ENCODE peak calls at places on chromosomes 5 and 9, in four cellular contexts. One of them, this sample, is unnamed.

GRCh38 chr9:73038089-73038509 is 85.2 kb upstream of the ALDH1A1 start:
- DNase-seq in body of pancreas: no peak
- DNase-seq in lower leg skin: no peak
- DNase-seq in ovary: no peak
- DNase-seq in this sample: no peak

GRCh38 chr9:93121316-93122241 is 12.5 kb downstream of the NINJ1 start:
- DNase-seq in ovary: peak; percentile 17
- DNase-seq in lower leg skin: no peak
- DNase-seq in body of pancreas: peak; percentile 5
- DNase-seq in this sample: no peak

GRCh38 chr5:168433982-168434381 is 52.3 kb upstream of the RARS1 start:
- DNase-seq in body of pancreas: no peak
- DNase-seq in ovary: no peak
- DNase-seq in lower leg skin: no peak
- DNase-seq in this sample: no peak

GRCh38 chr5:136249678-136250266 is 56.8 kb upstream of the SMIM32 start:
- DNase-seq in body of pancreas: peak; percentile 79
- DNase-seq in lower leg skin: peak; percentile 17
- DNase-seq in ovary: no peak
- DNase-seq in this sample: peak; percentile 37

GRCh38 chr5:168808217-168808616 is 229.0 kb upstream of the PANK3 start:
- DNase-seq in lower leg skin: no peak
- DNase-seq in body of pancreas: no peak
- DNase-seq in ovary: no peak
- DNase-seq in this sample: no peak

GRCh38 chr5:76608833-76609232 is 14.4 kb downstream of the F2RL2 start:
- DNase-seq in lower leg skin: no peak
- DNase-seq in ovary: no peak
- DNase-seq in body of pancreas: no peak
- DNase-seq in this sample: peak; percentile 62

GRCh38 chr9:124264812-124265211 is 7.1 kb downstream of the NEK6 start:
- DNase-seq in body of pancreas: no peak
- DNase-seq in ovary: no peak
- DNase-seq in lower leg skin: no peak
- DNase-seq in this sample: no peak

GRCh38 chr9:2676466-2676865 is 40.8 kb upstream of the KCNV2 start:
- DNase-seq in body of pancreas: peak; percentile 45
- DNase-seq in ovary: no peak
- DNase-seq in lower leg skin: no peak
- DNase-seq in this sample: no peak

GRCh38 chr9:72914750-72915149 is 38.1 kb downstream of the ALDH1A1 start:
- DNase-seq in body of pancreas: no peak
- DNase-seq in ovary: no peak
- DNase-seq in lower leg skin: no peak
- DNase-seq in this sample: no peak

GRCh38 chr9:81787747-81788632 is 98.6 kb upstream of the TLE1 start:
- DNase-seq in lower leg skin: no peak
- DNase-seq in body of pancreas: peak; percentile 13
- DNase-seq in ovary: peak; percentile 20
- DNase-seq in this sample: peak; percentile 87

GRCh38 chr5:163565931-163566608 is 60.7 kb downstream of the MAT2B start:
- DNase-seq in ovary: no peak
- DNase-seq in body of pancreas: peak; percentile 47
- DNase-seq in lower leg skin: no peak
- DNase-seq in this sample: no peak

GRCh38 chr5:88938488-88938887 is 55.5 kb upstream of the MEF2C start:
- DNase-seq in ovary: no peak
- DNase-seq in body of pancreas: no peak
- DNase-seq in lower leg skin: no peak
- DNase-seq in this sample: no peak
- TF ChIP-seq POLR2A in ovary: no peak
- TF ChIP-seq POLR2A in body of pancreas: no peak
- TF ChIP-seq POLR2A in lower leg skin: no peak
- TF ChIP-seq POLR2A in this sample: no peak

DNA sequence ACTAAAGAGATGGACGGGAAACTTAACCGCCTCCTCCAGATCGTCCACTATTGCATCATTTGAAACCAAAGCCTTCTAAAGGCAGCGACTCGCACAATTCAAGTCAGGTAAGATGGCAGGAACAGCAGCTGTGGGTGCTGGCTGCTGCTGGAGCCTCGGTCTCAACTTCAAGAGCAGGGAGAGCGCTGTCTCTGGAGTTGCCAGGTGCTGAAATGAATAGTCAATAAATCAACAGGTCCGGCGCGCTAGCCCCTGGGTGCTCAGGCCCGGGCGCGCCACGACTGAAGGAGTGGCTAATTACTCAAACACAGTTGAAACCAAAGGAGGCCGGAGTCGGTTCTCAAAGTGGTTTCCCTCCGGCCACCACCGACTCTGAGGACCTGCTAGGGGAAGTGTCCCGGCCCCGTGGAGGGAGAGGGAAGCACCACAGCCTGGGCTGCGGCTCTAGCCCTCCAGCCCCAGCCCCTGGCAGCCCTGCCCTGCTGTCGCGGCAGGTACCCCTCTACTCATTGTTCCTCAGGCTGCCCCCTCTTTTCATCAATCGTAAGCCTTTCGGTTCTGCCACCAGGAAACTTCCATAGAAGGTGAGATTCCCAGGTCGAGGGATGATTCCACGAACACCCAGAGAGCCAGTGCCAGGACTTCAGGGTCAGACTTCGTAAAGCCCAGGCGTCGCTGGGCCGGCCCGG is 804 bp downstream of the TTC39B start:
- DNase-seq in lower leg skin: peak; percentile 70
- DNase-seq in body of pancreas: peak; percentile 89
- DNase-seq in ovary: peak; percentile 59
- DNase-seq in this sample: peak; percentile 25
- TF ChIP-seq POLR2A in lower leg skin: no peak
- TF ChIP-seq POLR2A in body of pancreas: peak; percentile 48
- TF ChIP-seq POLR2A in ovary: peak; percentile 7
- TF ChIP-seq POLR2A in this sample: no peak

GRCh38 chr9:137138701-137139467 is at the start of gene GRIN1:
- DNase-seq in ovary: peak; percentile 32
- DNase-seq in body of pancreas: peak; percentile 64
- DNase-seq in lower leg skin: no peak
- DNase-seq in this sample: peak; percentile 64

GRCh38 chr9:137139468-137140150 is 655 bp downstream of the GRIN1 start:
- DNase-seq in lower leg skin: no peak
- DNase-seq in ovary: no peak
- DNase-seq in body of pancreas: no peak
- DNase-seq in this sample: no peak

GRCh38 chr9:137136926-137137607 is 1.9 kb upstream of the GRIN1 start:
- DNase-seq in ovary: no peak
- DNase-seq in body of pancreas: no peak
- DNase-seq in lower leg skin: no peak
- DNase-seq in this sample: no peak

GRCh38 chr9:137136261-137136925 is 2.6 kb upstream of the GRIN1 start:
- DNase-seq in lower leg skin: no peak
- DNase-seq in ovary: no peak
- DNase-seq in body of pancreas: no peak
- DNase-seq in this sample: peak; percentile 41

GRCh38 chr9:137138058-137138697 is 776 bp upstream of the GRIN1 start:
- DNase-seq in ovary: no peak
- DNase-seq in body of pancreas: no peak
- DNase-seq in lower leg skin: no peak
- DNase-seq in this sample: peak; percentile 24
- TF ChIP-seq POLR2A in ovary: no peak
- TF ChIP-seq POLR2A in body of pancreas: no peak
- TF ChIP-seq POLR2A in lower leg skin: no peak
- TF ChIP-seq POLR2A in this sample: no peak

DNA sequence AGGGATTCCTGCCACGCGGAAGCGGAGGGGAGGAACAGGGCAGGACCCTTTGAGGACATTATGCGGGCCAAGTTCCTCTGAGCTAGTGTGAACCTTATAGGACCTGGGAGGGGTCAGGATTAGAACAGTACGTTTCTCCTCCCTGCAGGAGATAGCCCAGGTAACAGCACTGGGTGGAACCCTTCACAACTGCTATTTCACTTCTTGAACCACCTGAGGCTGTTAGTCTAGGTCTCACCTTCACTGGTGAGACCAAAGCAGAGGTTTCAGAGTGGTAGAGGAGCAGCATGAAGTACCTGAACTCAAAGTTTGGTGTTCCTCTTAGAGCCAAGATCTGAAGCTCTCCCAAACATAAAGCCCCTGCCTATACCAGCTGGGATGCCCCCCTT is 832 bp downstream of the EIF4EBP3 start:
- DNase-seq in lower leg skin: no peak
- DNase-seq in ovary: no peak
- DNase-seq in body of pancreas: no peak
- DNase-seq in this sample: no peak
- TF ChIP-seq POLR2A in lower leg skin: no peak
- TF ChIP-seq POLR2A in ovary: no peak
- TF ChIP-seq POLR2A in body of pancreas: no peak
- TF ChIP-seq POLR2A in this sample: no peak

GRCh38 chr9:37485389-37486255 is at the start of gene POLR1E:
- DNase-seq in body of pancreas: peak; percentile 99
- DNase-seq in ovary: peak; percentile 93
- DNase-seq in lower leg skin: peak; percentile 93
- DNase-seq in this sample: peak; percentile 95

GRCh38 chr9:37486256-37486615 is 488 bp downstream of the POLR1E start:
- DNase-seq in ovary: no peak
- DNase-seq in lower leg skin: no peak
- DNase-seq in body of pancreas: no peak
- DNase-seq in this sample: no peak

GRCh38 chr9:37491939-37492338 is 6.2 kb downstream of the POLR1E start:
- DNase-seq in ovary: no peak
- DNase-seq in lower leg skin: no peak
- DNase-seq in body of pancreas: no peak
- DNase-seq in this sample: no peak

GRCh38 chr9:37486616-37487544 is 1.1 kb downstream of the POLR1E start:
- DNase-seq in ovary: peak; percentile 48
- DNase-seq in body of pancreas: peak; percentile 44
- DNase-seq in lower leg skin: no peak
- DNase-seq in this sample: peak; percentile 30
- TF ChIP-seq POLR2A in ovary: no peak
- TF ChIP-seq POLR2A in body of pancreas: no peak
- TF ChIP-seq POLR2A in lower leg skin: no peak
- TF ChIP-seq POLR2A in this sample: no peak

GRCh38 chr5:80487829-80488708 is at the start of gene FAM151B:
- DNase-seq in lower leg skin: peak; percentile 63
- DNase-seq in body of pancreas: peak; percentile 97
- DNase-seq in ovary: peak; percentile 74
- DNase-seq in this sample: peak; percentile 61
- TF ChIP-seq POLR2A in lower leg skin: no peak
- TF ChIP-seq POLR2A in body of pancreas: peak; percentile 87
- TF ChIP-seq POLR2A in ovary: no peak
- TF ChIP-seq POLR2A in this sample: no peak

GRCh38 chr5:96590796-96591195 is 71.4 kb upstream of the CAST start:
- DNase-seq in body of pancreas: no peak
- DNase-seq in lower leg skin: no peak
- DNase-seq in ovary: no peak
- DNase-seq in this sample: no peak
- TF ChIP-seq POLR2A in body of pancreas: no peak
- TF ChIP-seq POLR2A in lower leg skin: no peak
- TF ChIP-seq POLR2A in ovary: no peak
- TF ChIP-seq POLR2A in this sample: no peak

GRCh38 chr5:138504799-138505198 is 38.2 kb downstream of the ETF1 start:
- DNase-seq in lower leg skin: peak; percentile 58
- DNase-seq in ovary: no peak
- DNase-seq in body of pancreas: peak; percentile 52
- DNase-seq in this sample: no peak
- TF ChIP-seq POLR2A in lower leg skin: no peak
- TF ChIP-seq POLR2A in ovary: no peak
- TF ChIP-seq POLR2A in body of pancreas: no peak
- TF ChIP-seq POLR2A in this sample: no peak

DNA sequence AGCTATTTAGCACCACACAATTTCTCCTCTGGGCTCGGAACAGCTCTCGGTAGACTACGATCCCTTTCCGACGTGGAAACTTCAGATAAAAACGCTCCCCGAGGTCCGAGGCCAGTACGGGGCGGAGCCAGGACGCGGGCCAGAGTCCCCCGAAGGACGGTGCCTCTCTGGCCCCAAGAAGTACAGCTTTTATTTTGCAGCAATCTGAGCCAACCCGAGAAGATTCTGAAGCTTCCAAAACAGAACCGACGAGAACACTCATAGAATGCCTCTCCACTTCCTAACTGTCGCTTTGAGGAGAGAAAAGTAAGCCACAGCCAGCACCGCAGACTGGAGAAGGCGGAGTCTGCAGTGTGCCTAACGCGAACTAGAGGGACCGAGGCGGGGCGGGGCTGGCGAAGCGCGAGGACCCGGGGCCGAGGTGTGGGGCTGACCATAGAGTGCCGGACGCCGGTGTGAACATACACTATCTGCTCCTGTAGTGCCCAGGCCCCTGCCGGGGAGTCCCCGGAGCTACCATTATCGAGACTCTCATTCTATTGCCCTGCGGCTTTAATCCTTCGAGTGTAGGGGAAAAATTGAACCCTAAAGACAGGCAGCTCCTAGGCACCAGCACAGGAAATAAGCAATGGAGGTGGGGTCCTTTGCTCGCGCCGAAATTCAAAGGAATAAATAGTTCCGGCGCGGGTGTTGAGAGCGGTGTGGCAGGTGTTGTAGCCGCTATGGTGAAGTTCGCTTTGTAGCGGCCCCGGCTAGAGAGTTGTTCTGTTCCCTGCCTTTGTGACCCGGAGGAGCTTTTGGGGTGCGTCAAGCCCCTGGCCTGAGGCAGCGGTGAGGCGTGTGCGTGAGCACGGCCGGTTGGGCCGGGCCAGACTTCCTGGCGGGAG is at the start of gene SMC2:
- DNase-seq in lower leg skin: peak; percentile 88
- DNase-seq in body of pancreas: peak; percentile 95
- DNase-seq in ovary: peak; percentile 91
- DNase-seq in this sample: peak; percentile 94
- TF ChIP-seq POLR2A in lower leg skin: no peak
- TF ChIP-seq POLR2A in body of pancreas: peak; percentile 91
- TF ChIP-seq POLR2A in ovary: peak; percentile 75
- TF ChIP-seq POLR2A in this sample: peak; percentile 94